ENCODE peak calls at places on chromosomes 5 and 9, in six cellular contexts. F, L, D, W, K and J are unnamed samples.

GRCh38 chr5:126445502-126446174 is 22.4 kb downstream of the GRAMD2B start:
- DNase-seq in F (no peak), L (no peak), D (no peak), W (no peak), K (no peak), J (no peak)

GRCh38 chr9:2248768-2249167 is 233.6 kb downstream of the SMARCA2 start:
- DNase-seq in F (no peak), L (no peak), D (no peak), W (no peak), K (no peak), J (no peak)

GRCh38 chr9:89642789-89643188 is 38.0 kb downstream of the GADD45G start:
- DNase-seq in F (no peak), L (no peak), D (no peak), W (no peak), K (peak), J (no peak)

GRCh38 chr5:111076076-111076475 is 4.6 kb downstream of the TSLP start:
- DNase-seq in F (no peak), L (no peak), D (no peak), W (no peak), K (no peak), J (no peak)

GRCh38 chr9:108212179-108212578 is 643.6 kb downstream of the ACTL7B start:
- DNase-seq in F (no peak), L (no peak), D (no peak), W (no peak), K (no peak), J (no peak)

GRCh38 chr5:132445930-132446329 is 44.6 kb downstream of the IRF1 start:
- DNase-seq in F (no peak), L (no peak), D (no peak), W (no peak), K (no peak), J (no peak)

GRCh38 chr5:115939059-115939458 is 23.2 kb upstream of the LVRN start:
- DNase-seq in F (no peak), L (no peak), D (no peak), W (no peak), K (no peak), J (no peak)

GRCh38 chr5:137619191-137619870 is 116.6 kb downstream of the KLHL3 start:
- DNase-seq in F (no peak), L (no peak), D (peak), W (no peak), K (no peak), J (peak)

GRCh38 chr5:99054972-99055371 is 126.2 kb upstream of the CHD1 start:
- DNase-seq in F (no peak), L (no peak), D (no peak), W (no peak), K (no peak), J (no peak)

GRCh38 chr5:135133698-135134515 is 99.9 kb upstream of the PITX1 start:
- DNase-seq in F (no peak), L (no peak), D (peak), W (no peak), K (no peak), J (no peak)

GRCh38 chr9:70639853-70640814 is 225.7 kb upstream of the KLF9 start:
- DNase-seq in F (no peak), L (no peak), D (peak), W (no peak), K (no peak), J (no peak)

GRCh38 chr5:172101547-172102225 is 86.3 kb downstream of the STK10 start:
- DNase-seq in F (no peak), L (no peak), D (no peak), W (no peak), K (peak), J (no peak)

GRCh38 chr5:72402381-72402890 is 82.3 kb downstream of the PTCD2 start:
- DNase-seq in F (no peak), L (no peak), D (no peak), W (no peak), K (no peak), J (no peak)

GRCh38 chr9:68873179-68873578 is 140.7 kb downstream of the PRKACG start:
- DNase-seq in F (no peak), L (no peak), D (no peak), W (no peak), K (no peak), J (no peak)
- H3K27ac ChIP-seq in F (no peak), L (no peak), D (no peak), W (no peak), K (no peak), J (no peak)

GRCh38 chr5:150080696-150081435 is 5.5 kb downstream of the CSF1R start:
- DNase-seq in F (no peak), L (no peak), D (peak), W (no peak), K (no peak), J (no peak)

GRCh38 chr5:150085191-150085912 is 1.0 kb downstream of the CSF1R start:
- DNase-seq in F (peak), L (no peak), D (no peak), W (no peak), K (no peak), J (no peak)

GRCh38 chr5:150082364-150082763 is 4.0 kb downstream of the CSF1R start:
- DNase-seq in F (peak), L (no peak), D (peak), W (no peak), K (no peak), J (no peak)

GRCh38 chr5:150081541-150082283 is 4.6 kb downstream of the CSF1R start:
- DNase-seq in F (peak), L (no peak), D (peak), W (no peak), K (peak), J (peak)

DNA sequence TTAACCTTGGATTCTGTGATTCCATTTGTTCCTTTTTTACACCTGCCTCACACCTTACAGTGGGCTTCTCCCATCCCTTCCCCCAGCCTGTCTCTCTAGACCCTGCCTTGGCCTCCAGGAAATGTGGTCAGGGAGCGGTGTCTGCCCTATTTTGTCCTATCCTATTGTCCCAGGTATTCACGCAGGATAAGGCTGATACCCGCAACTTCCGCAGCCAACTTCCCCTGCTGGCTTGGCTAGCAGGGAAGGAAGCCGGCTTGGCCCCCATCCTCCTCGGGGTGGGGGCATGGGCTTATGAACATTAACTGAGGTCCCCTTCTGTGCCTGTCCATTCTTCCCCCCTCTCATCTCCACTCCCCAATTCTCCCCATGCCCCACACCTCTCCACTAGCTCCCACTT is 3.5 kb downstream of the CSF1R start:
- DNase-seq in F (peak), L (no peak), D (peak), W (no peak), K (no peak), J (no peak)
- H3K27ac ChIP-seq in F (no peak), L (no peak), D (no peak), W (no peak), K (no peak), J (peak)

GRCh38 chr5:17399931-17400330 is 98.1 kb upstream of the TAF11L2 start:
- DNase-seq in F (no peak), L (no peak), D (no peak), W (no peak), K (no peak), J (no peak)
- H3K27ac ChIP-seq in F (no peak), L (no peak), D (no peak), W (no peak), K (no peak), J (no peak)

DNA sequence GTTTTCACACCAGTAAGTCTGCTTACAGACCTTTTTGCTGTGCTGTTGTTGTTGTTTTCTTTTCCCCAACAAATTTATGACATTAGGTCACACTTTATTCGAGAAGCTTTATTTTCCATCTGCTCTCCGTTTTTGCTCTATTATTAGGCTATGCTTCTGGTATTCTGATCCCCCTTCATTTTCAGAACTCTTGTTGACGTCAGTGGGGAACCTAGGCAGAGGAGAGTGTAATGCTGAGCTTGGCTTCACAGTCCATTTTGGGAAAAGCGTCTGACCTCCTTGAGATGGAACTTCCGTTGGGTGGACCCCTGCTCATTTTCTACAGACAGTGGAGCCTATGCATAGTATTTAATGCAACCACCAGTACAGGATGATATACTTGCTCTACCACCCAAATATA is 387.9 kb upstream of the MEF2C start:
- DNase-seq in F (no peak), L (no peak), D (no peak), W (no peak), K (no peak), J (no peak)
- H3K27ac ChIP-seq in F (no peak), L (no peak), D (no peak), W (no peak), K (peak), J (no peak)

DNA sequence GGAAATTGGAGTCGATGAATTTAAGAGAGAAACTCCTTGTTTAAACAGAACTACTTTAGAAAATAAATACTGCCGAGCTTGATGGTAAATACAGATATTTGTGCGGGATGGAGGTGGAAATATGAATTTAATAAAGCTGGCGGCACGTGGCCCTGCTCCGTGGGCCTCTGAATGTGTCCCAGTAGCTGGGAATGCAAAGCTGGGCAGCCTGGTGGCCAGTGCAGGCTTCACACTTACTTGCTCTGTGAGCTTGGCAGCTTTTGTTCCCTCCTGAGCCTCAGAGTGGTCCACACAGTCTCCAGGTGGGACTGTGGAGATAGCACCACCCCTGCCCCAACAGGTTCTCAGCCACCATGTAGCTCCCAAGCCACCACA is 45.9 kb downstream of the BARX1 start:
- DNase-seq in F (no peak), L (no peak), D (no peak), W (no peak), K (peak), J (no peak)
- H3K27ac ChIP-seq in F (no peak), L (no peak), D (no peak), W (no peak), K (no peak), J (no peak)

GRCh38 chr5:93245226-93245625 is 335.8 kb downstream of the NR2F1-AS1 start:
- DNase-seq in F (no peak), L (no peak), D (no peak), W (no peak), K (no peak), J (no peak)
- H3K27ac ChIP-seq in F (peak), L (peak), D (no peak), W (peak), K (peak), J (peak)